ENCODE peak calls at places on chromosomes 4 and X, in nine cellular contexts. One of them, this sample, is unnamed.

GRCh38 chrX:134636859-134637258 is 21.4 kb downstream of the PLAC1 start:
- DNase-seq in pancreas: no peak
- DNase-seq in A673: peak; percentile 17
- DNase-seq in cardiac muscle cell: no peak
- DNase-seq in naive thymus-derived CD4-positive, alpha-beta T cell: no peak
- DNase-seq in GM12878: no peak
- DNase-seq in uterus: no peak
- DNase-seq in heart right ventricle: no peak
- DNase-seq in neural progenitor cell: no peak
- DNase-seq in this sample: no peak

GRCh38 chrX:105662248-105662647 is 160.1 kb upstream of the NRK start:
- DNase-seq in pancreas: no peak
- DNase-seq in A673: no peak
- DNase-seq in cardiac muscle cell: no peak
- DNase-seq in naive thymus-derived CD4-positive, alpha-beta T cell: no peak
- DNase-seq in GM12878: no peak
- DNase-seq in uterus: no peak
- DNase-seq in heart right ventricle: no peak
- DNase-seq in neural progenitor cell: no peak
- DNase-seq in this sample: no peak

GRCh38 chr4:144179152-144179739 is 38.7 kb upstream of the GYPA start:
- DNase-seq in pancreas: no peak
- DNase-seq in A673: no peak
- DNase-seq in cardiac muscle cell: no peak
- DNase-seq in naive thymus-derived CD4-positive, alpha-beta T cell: no peak
- DNase-seq in GM12878: no peak
- DNase-seq in uterus: no peak
- DNase-seq in heart right ventricle: no peak
- DNase-seq in neural progenitor cell: no peak
- DNase-seq in this sample: no peak

GRCh38 chr4:165288639-165289428 is 38.6 kb upstream of the MSMO1 start:
- DNase-seq in pancreas: no peak
- DNase-seq in A673: peak; percentile 8
- DNase-seq in cardiac muscle cell: no peak
- DNase-seq in naive thymus-derived CD4-positive, alpha-beta T cell: no peak
- DNase-seq in GM12878: no peak
- DNase-seq in uterus: no peak
- DNase-seq in heart right ventricle: no peak
- DNase-seq in neural progenitor cell: no peak
- DNase-seq in this sample: no peak

GRCh38 chrX:125436855-125437254 is 117.2 kb downstream of the TEX13C start:
- DNase-seq in pancreas: no peak
- DNase-seq in A673: peak; percentile 50
- DNase-seq in cardiac muscle cell: peak; percentile 47
- DNase-seq in naive thymus-derived CD4-positive, alpha-beta T cell: no peak
- DNase-seq in GM12878: no peak
- DNase-seq in uterus: no peak
- DNase-seq in heart right ventricle: no peak
- DNase-seq in neural progenitor cell: peak; percentile 47
- DNase-seq in this sample: no peak

GRCh38 chrX:66676413-66676812 is 37.5 kb upstream of the EDA2R start:
- DNase-seq in pancreas: no peak
- DNase-seq in A673: no peak
- DNase-seq in cardiac muscle cell: no peak
- DNase-seq in naive thymus-derived CD4-positive, alpha-beta T cell: no peak
- DNase-seq in GM12878: no peak
- DNase-seq in uterus: no peak
- DNase-seq in heart right ventricle: no peak
- DNase-seq in neural progenitor cell: no peak
- DNase-seq in this sample: no peak

GRCh38 chr4:41426523-41426922 is 111.4 kb upstream of the LIMCH1 start:
- DNase-seq in pancreas: no peak
- DNase-seq in A673: no peak
- DNase-seq in cardiac muscle cell: no peak
- DNase-seq in naive thymus-derived CD4-positive, alpha-beta T cell: no peak
- DNase-seq in GM12878: no peak
- DNase-seq in uterus: no peak
- DNase-seq in heart right ventricle: no peak
- DNase-seq in neural progenitor cell: no peak
- DNase-seq in this sample: no peak

GRCh38 chr4:166421556-166422156 is 548.6 kb downstream of the TLL1 start:
- DNase-seq in pancreas: no peak
- DNase-seq in A673: no peak
- DNase-seq in cardiac muscle cell: no peak
- DNase-seq in naive thymus-derived CD4-positive, alpha-beta T cell: no peak
- DNase-seq in GM12878: no peak
- DNase-seq in uterus: peak; percentile 14
- DNase-seq in heart right ventricle: no peak
- DNase-seq in neural progenitor cell: no peak
- DNase-seq in this sample: no peak

GRCh38 chrX:154123241-154124219 is 20.5 kb upstream of the OPN1LW start:
- DNase-seq in pancreas: no peak
- DNase-seq in A673: no peak
- DNase-seq in cardiac muscle cell: no peak
- DNase-seq in naive thymus-derived CD4-positive, alpha-beta T cell: no peak
- DNase-seq in GM12878: no peak
- DNase-seq in uterus: no peak
- DNase-seq in heart right ventricle: peak; percentile 22
- DNase-seq in neural progenitor cell: no peak
- DNase-seq in this sample: peak; percentile 10

GRCh38 chr4:48410812-48411211 is 69.5 kb downstream of the SLAIN2 start:
- DNase-seq in pancreas: no peak
- DNase-seq in A673: no peak
- DNase-seq in cardiac muscle cell: no peak
- DNase-seq in naive thymus-derived CD4-positive, alpha-beta T cell: no peak
- DNase-seq in GM12878: no peak
- DNase-seq in uterus: no peak
- DNase-seq in heart right ventricle: no peak
- DNase-seq in neural progenitor cell: peak; percentile 43
- DNase-seq in this sample: no peak

GRCh38 chrX:155778844-155779553 is 102.1 kb upstream of the VAMP7 start:
- DNase-seq in pancreas: no peak
- DNase-seq in A673: no peak
- DNase-seq in cardiac muscle cell: no peak
- DNase-seq in naive thymus-derived CD4-positive, alpha-beta T cell: no peak
- DNase-seq in GM12878: no peak
- DNase-seq in uterus: no peak
- DNase-seq in heart right ventricle: no peak
- DNase-seq in neural progenitor cell: no peak
- DNase-seq in this sample: no peak

GRCh38 chrX:71846429-71846828 is 64.2 kb upstream of the NHSL2 start:
- DNase-seq in pancreas: no peak
- DNase-seq in A673: peak; percentile 4
- DNase-seq in cardiac muscle cell: no peak
- DNase-seq in naive thymus-derived CD4-positive, alpha-beta T cell: no peak
- DNase-seq in GM12878: no peak
- DNase-seq in uterus: no peak
- DNase-seq in heart right ventricle: no peak
- DNase-seq in neural progenitor cell: no peak
- DNase-seq in this sample: no peak

GRCh38 chr4:187363453-187363852 is 632.1 kb upstream of the ZFP42 start:
- DNase-seq in pancreas: no peak
- DNase-seq in A673: no peak
- DNase-seq in cardiac muscle cell: no peak
- DNase-seq in naive thymus-derived CD4-positive, alpha-beta T cell: no peak
- DNase-seq in GM12878: no peak
- DNase-seq in uterus: no peak
- DNase-seq in heart right ventricle: no peak
- DNase-seq in neural progenitor cell: peak; percentile 4
- DNase-seq in this sample: no peak

GRCh38 chr4:24913099-24913445 is 230 bp upstream of the CCDC149 start:
- DNase-seq in pancreas: no peak
- DNase-seq in A673: peak; percentile 11
- DNase-seq in cardiac muscle cell: no peak
- DNase-seq in naive thymus-derived CD4-positive, alpha-beta T cell: no peak
- DNase-seq in GM12878: no peak
- DNase-seq in uterus: no peak
- DNase-seq in heart right ventricle: no peak
- DNase-seq in neural progenitor cell: no peak
- DNase-seq in this sample: no peak

GRCh38 chrX:120755066-120755846 is 120.4 kb downstream of the CT47B1 start:
- DNase-seq in pancreas: no peak
- DNase-seq in A673: no peak
- DNase-seq in cardiac muscle cell: no peak
- DNase-seq in naive thymus-derived CD4-positive, alpha-beta T cell: no peak
- DNase-seq in GM12878: no peak
- DNase-seq in uterus: no peak
- DNase-seq in heart right ventricle: no peak
- DNase-seq in neural progenitor cell: peak; percentile 3
- DNase-seq in this sample: no peak

GRCh38 chr4:139522457-139522856 is 33.6 kb downstream of the SETD7 start:
- DNase-seq in pancreas: no peak
- DNase-seq in A673: no peak
- DNase-seq in cardiac muscle cell: no peak
- DNase-seq in naive thymus-derived CD4-positive, alpha-beta T cell: no peak
- DNase-seq in GM12878: no peak
- DNase-seq in uterus: no peak
- DNase-seq in heart right ventricle: no peak
- DNase-seq in neural progenitor cell: peak; percentile 36
- DNase-seq in this sample: no peak

GRCh38 chrX:18440835-18441234 is 15.4 kb downstream of the CDKL5 start:
- DNase-seq in pancreas: no peak
- DNase-seq in A673: no peak
- DNase-seq in cardiac muscle cell: no peak
- DNase-seq in naive thymus-derived CD4-positive, alpha-beta T cell: no peak
- DNase-seq in GM12878: no peak
- DNase-seq in uterus: no peak
- DNase-seq in heart right ventricle: no peak
- DNase-seq in neural progenitor cell: no peak
- DNase-seq in this sample: no peak

GRCh38 chr4:143026459-143027170 is 158.1 kb upstream of the USP38 start:
- DNase-seq in pancreas: no peak
- DNase-seq in A673: no peak
- DNase-seq in cardiac muscle cell: no peak
- DNase-seq in naive thymus-derived CD4-positive, alpha-beta T cell: no peak
- DNase-seq in GM12878: no peak
- DNase-seq in uterus: no peak
- DNase-seq in heart right ventricle: no peak
- DNase-seq in neural progenitor cell: no peak
- DNase-seq in this sample: no peak

GRCh38 chr4:336893-337142 is 796 bp upstream of the ZNF141 start:
- DNase-seq in pancreas: peak; percentile 64
- DNase-seq in A673: peak; percentile 18
- DNase-seq in cardiac muscle cell: no peak
- DNase-seq in naive thymus-derived CD4-positive, alpha-beta T cell: no peak
- DNase-seq in GM12878: no peak
- DNase-seq in uterus: no peak
- DNase-seq in heart right ventricle: peak; percentile 52
- DNase-seq in neural progenitor cell: peak; percentile 63
- DNase-seq in this sample: no peak
- H3K9me3 ChIP-seq in pancreas: no peaks in the 10 kb centered on the region
- H3K9me3 ChIP-seq in A673: peaks cover 20% of the 10 kb centered on the region
- H3K9me3 ChIP-seq in cardiac muscle cell: no peaks in the 10 kb centered on the region
- H3K9me3 ChIP-seq in naive thymus-derived CD4-positive, alpha-beta T cell: peaks cover 29% of the 10 kb centered on the region
- H3K9me3 ChIP-seq in GM12878: peaks cover 21% of the 10 kb centered on the region
- H3K9me3 ChIP-seq in uterus: no peaks in the 10 kb centered on the region
- H3K9me3 ChIP-seq in heart right ventricle: no peaks in the 10 kb centered on the region
- H3K9me3 ChIP-seq in neural progenitor cell: peaks cover 4% of the 10 kb centered on the region
- H3K9me3 ChIP-seq in this sample: peaks cover 7% of the 10 kb centered on the region

GRCh38 chr4:141077611-141078225 is 55.6 kb downstream of the RNF150 start:
- DNase-seq in pancreas: no peak
- DNase-seq in A673: no peak
- DNase-seq in cardiac muscle cell: no peak
- DNase-seq in naive thymus-derived CD4-positive, alpha-beta T cell: no peak
- DNase-seq in GM12878: no peak
- DNase-seq in uterus: no peak
- DNase-seq in heart right ventricle: peak; percentile 18
- DNase-seq in neural progenitor cell: no peak
- DNase-seq in this sample: no peak

GRCh38 chr4:141078871-141079270 is 54.4 kb downstream of the RNF150 start:
- DNase-seq in pancreas: no peak
- DNase-seq in A673: no peak
- DNase-seq in cardiac muscle cell: no peak
- DNase-seq in naive thymus-derived CD4-positive, alpha-beta T cell: no peak
- DNase-seq in GM12878: no peak
- DNase-seq in uterus: no peak
- DNase-seq in heart right ventricle: no peak
- DNase-seq in neural progenitor cell: no peak
- DNase-seq in this sample: no peak

GRCh38 chr4:141080668-141081067 is 52.6 kb downstream of the RNF150 start:
- DNase-seq in pancreas: no peak
- DNase-seq in A673: no peak
- DNase-seq in cardiac muscle cell: no peak
- DNase-seq in naive thymus-derived CD4-positive, alpha-beta T cell: no peak
- DNase-seq in GM12878: no peak
- DNase-seq in uterus: no peak
- DNase-seq in heart right ventricle: no peak
- DNase-seq in neural progenitor cell: no peak
- DNase-seq in this sample: no peak

GRCh38 chr4:141081921-141082381 is 51.3 kb downstream of the RNF150 start:
- DNase-seq in pancreas: no peak
- DNase-seq in A673: peak; percentile 73
- DNase-seq in cardiac muscle cell: no peak
- DNase-seq in naive thymus-derived CD4-positive, alpha-beta T cell: no peak
- DNase-seq in GM12878: no peak
- DNase-seq in uterus: no peak
- DNase-seq in heart right ventricle: no peak
- DNase-seq in neural progenitor cell: no peak
- DNase-seq in this sample: no peak

GRCh38 chr4:141079393-141079930 is 53.8 kb downstream of the RNF150 start:
- DNase-seq in pancreas: no peak
- DNase-seq in A673: no peak
- DNase-seq in cardiac muscle cell: no peak
- DNase-seq in naive thymus-derived CD4-positive, alpha-beta T cell: no peak
- DNase-seq in GM12878: no peak
- DNase-seq in uterus: no peak
- DNase-seq in heart right ventricle: no peak
- DNase-seq in neural progenitor cell: no peak
- DNase-seq in this sample: no peak
- H3K9me3 ChIP-seq in pancreas: no peaks in the 10 kb centered on the region
- H3K9me3 ChIP-seq in A673: no peaks in the 10 kb centered on the region
- H3K9me3 ChIP-seq in cardiac muscle cell: no peaks in the 10 kb centered on the region
- H3K9me3 ChIP-seq in naive thymus-derived CD4-positive, alpha-beta T cell: no peaks in the 10 kb centered on the region
- H3K9me3 ChIP-seq in GM12878: no peaks in the 10 kb centered on the region
- H3K9me3 ChIP-seq in uterus: no peaks in the 10 kb centered on the region
- H3K9me3 ChIP-seq in heart right ventricle: no peaks in the 10 kb centered on the region
- H3K9me3 ChIP-seq in neural progenitor cell: no peaks in the 10 kb centered on the region
- H3K9me3 ChIP-seq in this sample: no peaks in the 10 kb centered on the region

GRCh38 chr4:176354884-176355283 is 35.1 kb downstream of the SPCS3 start:
- DNase-seq in pancreas: no peak
- DNase-seq in A673: no peak
- DNase-seq in cardiac muscle cell: no peak
- DNase-seq in naive thymus-derived CD4-positive, alpha-beta T cell: no peak
- DNase-seq in GM12878: no peak
- DNase-seq in uterus: no peak
- DNase-seq in heart right ventricle: no peak
- DNase-seq in neural progenitor cell: no peak
- DNase-seq in this sample: no peak

GRCh38 chr4:176350671-176351070 is 30.9 kb downstream of the SPCS3 start:
- DNase-seq in pancreas: no peak
- DNase-seq in A673: no peak
- DNase-seq in cardiac muscle cell: no peak
- DNase-seq in naive thymus-derived CD4-positive, alpha-beta T cell: no peak
- DNase-seq in GM12878: no peak
- DNase-seq in uterus: no peak
- DNase-seq in heart right ventricle: no peak
- DNase-seq in neural progenitor cell: no peak
- DNase-seq in this sample: no peak
- H3K9me3 ChIP-seq in pancreas: no peaks in the 10 kb centered on the region
- H3K9me3 ChIP-seq in A673: no peaks in the 10 kb centered on the region
- H3K9me3 ChIP-seq in cardiac muscle cell: no peaks in the 10 kb centered on the region
- H3K9me3 ChIP-seq in naive thymus-derived CD4-positive, alpha-beta T cell: no peaks in the 10 kb centered on the region
- H3K9me3 ChIP-seq in GM12878: no peaks in the 10 kb centered on the region
- H3K9me3 ChIP-seq in uterus: no peaks in the 10 kb centered on the region
- H3K9me3 ChIP-seq in heart right ventricle: no peaks in the 10 kb centered on the region
- H3K9me3 ChIP-seq in neural progenitor cell: peaks cover 12% of the 10 kb centered on the region
- H3K9me3 ChIP-seq in this sample: no peaks in the 10 kb centered on the region

GRCh38 chrX:47976254-47977151 is 27.3 kb downstream of the ZNF182 start:
- DNase-seq in pancreas: no peak
- DNase-seq in A673: no peak
- DNase-seq in cardiac muscle cell: no peak
- DNase-seq in naive thymus-derived CD4-positive, alpha-beta T cell: no peak
- DNase-seq in GM12878: no peak
- DNase-seq in uterus: no peak
- DNase-seq in heart right ventricle: no peak
- DNase-seq in neural progenitor cell: no peak
- DNase-seq in this sample: no peak
- H3K9me3 ChIP-seq in pancreas: no peaks in the 10 kb centered on the region
- H3K9me3 ChIP-seq in A673: peaks cover 77% of the 10 kb centered on the region
- H3K9me3 ChIP-seq in cardiac muscle cell: peaks cover 7% of the 10 kb centered on the region
- H3K9me3 ChIP-seq in naive thymus-derived CD4-positive, alpha-beta T cell: peaks cover 64% of the 10 kb centered on the region
- H3K9me3 ChIP-seq in GM12878: peaks cover 36% of the 10 kb centered on the region
- H3K9me3 ChIP-seq in uterus: no peaks in the 10 kb centered on the region
- H3K9me3 ChIP-seq in heart right ventricle: no peaks in the 10 kb centered on the region
- H3K9me3 ChIP-seq in neural progenitor cell: peaks cover 34% of the 10 kb centered on the region
- H3K9me3 ChIP-seq in this sample: peaks cover 33% of the 10 kb centered on the region